ENCODE peak calls at places on chromosomes 5 and 9, in four cellular contexts. X, K, R and D are unnamed samples. For H3K36me3, the result is how much of the 10 kb centered on the place peaks cover.

GRCh38 chr5:80275347-80275746 is 19.5 kb upstream of the SERINC5 start:
- DNase-seq in X (no peak), K (no peak), R (peak), D (no peak)

GRCh38 chr5:175796536-175797499 is 74.6 kb upstream of the CPLX2 start:
- DNase-seq in X (peak), R (peak), K (peak), D (no peak)

GRCh38 chr9:116137581-116137980 is 16.0 kb upstream of the PAPPA start:
- DNase-seq in K (no peak), X (no peak), R (no peak), D (no peak)

GRCh38 chr5:53100606-53101005 is 9.0 kb downstream of the MOCS2 start:
- DNase-seq in R (no peak), X (no peak), K (no peak), D (no peak)

GRCh38 chr5:79567926-79568549 is 44.2 kb upstream of the TENT2 start:
- DNase-seq in R (no peak), X (no peak), K (no peak), D (no peak)

GRCh38 chr9:108486791-108487190 is 369.0 kb downstream of the ACTL7B start:
- DNase-seq in X (no peak), K (no peak), R (no peak), D (no peak)

GRCh38 chr9:90815183-90815943 is 13.7 kb downstream of the SYK start:
- DNase-seq in K (no peak), X (peak), R (no peak), D (no peak)

GRCh38 chr5:176466245-176466871 is 18.2 kb downstream of the FAF2 start:
- DNase-seq in R (peak), X (no peak), K (no peak), D (no peak)

GRCh38 chr5:52799358-52799982 is 11.8 kb downstream of the ITGA1 start:
- DNase-seq in R (peak), K (no peak), X (peak), D (no peak)

GRCh38 chr5:16712178-16712577 is 95.4 kb upstream of the RETREG1 start:
- DNase-seq in K (no peak), X (no peak), R (no peak), D (no peak)

DNA sequence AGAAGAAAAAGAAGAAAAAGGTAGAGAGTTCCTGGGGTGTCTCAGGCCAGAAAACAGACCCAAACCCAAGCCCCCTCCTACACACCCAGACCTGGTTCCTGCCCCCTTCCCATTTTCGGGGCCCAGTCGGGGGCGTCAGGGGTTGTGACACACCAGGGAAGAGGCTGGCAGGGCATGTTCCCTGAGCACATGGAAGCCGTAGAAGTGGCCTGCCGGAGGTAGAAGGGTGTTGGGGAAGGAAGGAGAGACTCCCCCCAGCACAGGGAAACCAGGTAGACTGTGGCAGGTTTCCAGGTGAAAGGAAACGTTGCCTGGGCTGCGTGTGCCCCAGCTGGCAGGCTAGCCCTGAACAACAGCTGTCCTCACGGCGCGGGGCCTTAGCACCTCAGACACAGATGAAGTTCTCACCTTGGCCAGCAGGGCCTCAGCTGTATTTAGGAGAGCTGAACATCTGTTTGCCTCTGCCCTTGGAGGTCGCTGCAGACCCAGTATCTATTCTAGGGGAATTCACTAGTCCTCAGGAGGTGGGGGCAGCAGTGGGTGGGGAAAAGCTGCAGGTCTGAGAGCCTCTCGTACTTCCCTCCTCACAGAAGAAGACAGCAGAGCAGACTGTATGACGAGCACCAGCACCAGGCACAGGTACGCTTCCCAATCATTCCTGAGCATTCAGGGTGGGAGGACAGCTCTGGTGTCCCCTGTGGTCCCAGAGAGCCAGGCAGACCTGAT is 14.1 kb downstream of the CD74 start:
- DNase-seq in X (no peak), R (no peak), K (no peak), D (no peak)
- H3K36me3 ChIP-seq in X (half or more), R (under half), K (half or more), D (under half)

GRCh38 chr9:96612105-96612965 is 7.3 kb downstream of the CDC14B start:
- DNase-seq in X (no peak), R (peak), K (no peak), D (no peak)
- TF ChIP-seq POLR2AphosphoS5 in X (no peak), R (no peak), K (no peak), D (no peak)

GRCh38 chr5:172733179-172733973 is 37.6 kb downstream of the DUSP1 start:
- DNase-seq in R (peak), X (no peak), K (no peak), D (no peak)
- TF ChIP-seq TCF7L2 in R (no peak), X (no peak), K (no peak), D (no peak)

DNA sequence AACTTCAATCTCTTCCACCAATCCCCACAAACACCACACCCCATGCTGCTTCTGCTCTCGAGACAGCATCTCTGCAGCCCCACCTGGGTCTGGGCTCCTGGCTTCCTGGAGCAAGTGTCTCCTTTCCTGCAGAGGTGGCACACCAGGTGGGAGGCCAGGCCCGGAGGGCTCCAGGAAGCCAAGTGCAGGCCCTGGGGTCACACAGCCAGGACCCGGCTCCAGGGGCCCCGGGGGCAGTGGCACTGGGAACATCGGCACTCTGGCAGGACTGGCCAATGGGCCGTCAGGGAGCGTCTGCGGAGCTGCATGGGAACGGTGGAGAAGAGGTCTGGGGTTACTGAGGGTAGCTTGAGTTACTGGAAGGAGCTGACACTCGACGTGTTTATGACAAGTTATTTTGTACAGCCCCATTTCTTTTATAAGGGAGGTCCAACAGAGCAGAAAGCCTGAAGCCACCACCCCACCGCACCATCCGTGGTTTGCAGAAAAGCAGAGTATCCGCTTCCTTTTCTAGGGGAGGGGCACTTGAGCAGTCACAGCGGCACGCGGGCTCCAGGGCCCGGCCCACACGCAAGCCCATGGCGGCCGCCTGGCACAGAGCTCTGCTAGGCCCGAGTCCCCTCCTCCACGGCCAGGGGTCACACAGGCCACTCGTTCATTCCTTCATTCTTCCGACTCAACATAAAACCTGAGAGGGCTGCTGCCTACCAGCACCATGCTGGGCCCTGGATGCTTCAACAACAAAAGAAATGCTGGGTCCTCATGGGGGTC is 14.6 kb upstream of the INPP5E start:
- DNase-seq in X (no peak), K (no peak), R (no peak), D (no peak)
- H3K36me3 ChIP-seq in X (half or more), K (half or more), R (under half), D (under half)

GRCh38 chr9:33221568-33221884 is 18.4 kb upstream of the SPINK4 start:
- DNase-seq in R (no peak), X (no peak), K (no peak), D (no peak)

GRCh38 chr9:33223696-33224095 is 16.3 kb upstream of the SPINK4 start:
- DNase-seq in X (no peak), R (no peak), K (no peak), D (no peak)

GRCh38 chr9:33222031-33222430 is 17.9 kb upstream of the SPINK4 start:
- DNase-seq in X (no peak), R (no peak), K (no peak), D (no peak)

GRCh38 chr9:33225319-33226152 is 14.4 kb upstream of the SPINK4 start:
- DNase-seq in X (peak), K (peak), R (peak), D (peak)

DNA sequence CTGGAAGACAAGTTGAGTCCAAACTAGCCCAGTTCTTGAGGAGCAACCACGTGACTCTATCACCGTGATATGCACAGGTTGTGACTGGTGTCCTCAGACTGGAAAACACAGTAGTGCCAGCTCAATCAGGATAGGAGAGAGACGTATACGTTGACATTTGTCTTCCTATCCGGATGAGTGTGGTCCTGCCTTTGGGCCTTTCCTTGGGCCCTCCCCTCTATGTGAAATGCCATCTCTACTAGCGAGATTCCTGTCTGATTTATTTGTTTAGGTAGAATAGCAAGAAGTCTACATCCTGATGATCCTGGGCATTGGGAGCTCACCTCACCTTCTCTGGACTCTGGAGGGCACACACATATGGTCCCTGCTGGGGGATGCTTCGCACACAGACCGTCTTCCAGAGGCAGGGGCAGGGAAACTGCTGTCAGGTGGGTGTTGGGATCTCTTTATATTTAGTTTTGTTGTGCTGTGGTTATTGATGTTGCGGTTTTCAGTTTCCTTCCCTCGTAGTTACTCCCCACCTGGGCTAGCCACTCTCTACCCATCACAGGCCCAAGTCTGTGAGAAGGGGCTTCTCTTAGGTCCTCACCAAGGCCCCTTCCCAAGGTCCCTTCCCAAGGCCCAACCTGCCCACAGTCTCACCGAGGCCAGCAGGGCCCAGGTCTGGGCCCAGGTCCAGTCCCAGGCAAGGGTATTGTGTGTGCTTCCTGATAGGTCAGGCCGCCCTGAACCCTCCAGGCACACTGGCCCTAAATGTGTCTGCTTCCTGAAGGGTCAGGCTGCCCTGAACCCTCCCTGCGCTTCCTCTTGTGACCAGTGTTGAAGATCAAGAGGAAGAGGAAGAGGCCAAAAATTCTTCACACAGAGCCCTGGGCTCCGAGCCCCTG is 19.0 kb upstream of the SPINK4 start:
- DNase-seq in R (no peak), K (no peak), X (no peak), D (no peak)
- TF ChIP-seq POLR2AphosphoS5 in R (no peak), K (no peak), X (no peak), D (no peak)

GRCh38 chr5:90473321-90474234 is 993 bp downstream of the MBLAC2 start:
- DNase-seq in R (peak), X (peak), K (no peak), D (no peak)
- TF ChIP-seq TCF7L2 in R (no peak), X (no peak), K (no peak), D (no peak)

GRCh38 chr5:33470544-33470943 is 29.8 kb downstream of the TARS1 start:
- DNase-seq in K (peak), X (no peak), R (peak), D (no peak)

GRCh38 chr5:33475706-33476105 is 34.9 kb downstream of the TARS1 start:
- DNase-seq in X (no peak), K (no peak), R (no peak), D (no peak)

GRCh38 chr5:33474004-33474403 is 33.2 kb downstream of the TARS1 start:
- DNase-seq in X (no peak), K (no peak), R (no peak), D (no peak)

GRCh38 chr5:33474931-33475499 is 34.2 kb downstream of the TARS1 start:
- DNase-seq in R (no peak), K (no peak), X (no peak), D (no peak)

GRCh38 chr5:33472805-33473409 is 32.1 kb downstream of the TARS1 start:
- DNase-seq in X (no peak), K (no peak), R (no peak), D (no peak)
- H3K36me3 ChIP-seq in X (half or more), K (under half), R (under half), D (under half)

GRCh38 chr5:149442563-149443182 is 63.6 kb upstream of the IL17B start:
- DNase-seq in R (peak), X (peak), K (no peak), D (peak)
- TF ChIP-seq POLR2AphosphoS5 in R (no peak), X (no peak), K (no peak), D (no peak)

DNA sequence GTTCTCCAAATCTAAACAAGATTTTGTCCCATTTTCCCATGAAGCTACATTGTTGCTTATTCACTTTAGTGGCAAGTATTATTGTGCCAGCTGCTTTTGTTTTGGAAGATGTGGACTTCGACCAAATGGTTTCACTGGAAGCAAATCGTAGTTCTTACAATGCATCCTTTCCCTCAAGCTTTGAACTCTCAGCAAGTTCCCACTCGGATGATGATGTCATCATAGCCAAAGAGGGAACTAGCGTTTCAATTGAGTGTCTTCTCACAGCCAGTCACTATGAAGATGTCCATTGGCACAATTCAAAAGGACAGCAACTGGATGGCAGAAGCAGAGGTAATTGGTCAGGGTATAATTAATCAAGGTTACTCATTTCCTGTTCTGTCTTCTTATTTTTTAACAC is 10.9 kb downstream of the MFAP3 start:
- DNase-seq in R (no peak), X (no peak), K (no peak), D (no peak)
- TF ChIP-seq TCF7L2 in R (no peak), X (no peak), K (no peak), D (no peak)